ENCODE peak calls at places on chromosomes 6 and 20, in five cellular contexts. R is cardiac muscle cell, Z is thyroid gland, X is WERI-Rb-1, I is ovary. M is an unnamed sample.

GRCh38 chr20:25032478-25033183 is 25.3 kb downstream of the ACSS1 start:
- DNase-seq in R (peak; percentile 93), Z (no peak), X (no peak), I (peak; percentile 76), M (no peak)

GRCh38 chr6:85261250-85261649 is 188.6 kb upstream of the NT5E start:
- DNase-seq in R (no peak), Z (no peak), X (no peak), I (no peak), M (no peak)

GRCh38 chr6:130593200-130593599 is 227.4 kb downstream of the TMEM200A start:
- DNase-seq in R (no peak), Z (no peak), X (no peak), I (no peak), M (no peak)

GRCh38 chr6:55963301-55963700 is 87.9 kb upstream of the BMP5 start:
- DNase-seq in R (peak; percentile 30), Z (no peak), X (peak; percentile 28), I (no peak), M (peak; percentile 53)

GRCh38 chr6:113586966-113587699 is 270.0 kb upstream of the MARCKS start:
- DNase-seq in R (no peak), Z (no peak), X (no peak), I (no peak), M (no peak)

GRCh38 chr20:46253391-46253790 is 54.9 kb downstream of the CDH22 start:
- DNase-seq in R (no peak), Z (no peak), X (peak; percentile 77), I (no peak), M (peak; percentile 49)

GRCh38 chr6:10522929-10523573 is 1.9 kb downstream of the GCNT2 start:
- DNase-seq in R (no peak), Z (peak; percentile 36), X (no peak), I (no peak), M (no peak)

GRCh38 chr20:57999465-58000111 is 228.9 kb downstream of the ANKRD60 start:
- DNase-seq in R (peak; percentile 3), Z (no peak), X (no peak), I (no peak), M (no peak)

GRCh38 chr20:34129518-34130162 is 17.6 kb upstream of the EIF2S2 start:
- DNase-seq in R (peak; percentile 83), Z (peak; percentile 56), X (peak; percentile 71), I (peak; percentile 66), M (peak; percentile 54)

GRCh38 chr6:7939186-7939863 is 28.7 kb upstream of the TXNDC5 start:
- DNase-seq in R (peak; percentile 30), Z (no peak), X (no peak), I (no peak), M (no peak)

GRCh38 chr20:23314714-23315498 is 35.7 kb upstream of the NXT1 start:
- DNase-seq in R (no peak), Z (no peak), X (no peak), I (no peak), M (no peak)

GRCh38 chr20:20869161-20869560 is 156.7 kb upstream of the RALGAPA2 start:
- DNase-seq in R (no peak), Z (no peak), X (no peak), I (no peak), M (no peak)

GRCh38 chr6:96948631-96949030 is 24.1 kb downstream of the KLHL32 start:
- DNase-seq in R (no peak), Z (no peak), X (no peak), I (no peak), M (no peak)

GRCh38 chr6:112081569-112081968 is 5.7 kb downstream of the TUBE1 start:
- DNase-seq in R (no peak), Z (no peak), X (no peak), I (no peak), M (no peak)

GRCh38 chr6:113271437-113271836 is 585.7 kb upstream of the MARCKS start:
- DNase-seq in R (peak; percentile 29), Z (no peak), X (no peak), I (no peak), M (no peak)

GRCh38 chr6:14674867-14675648 is 557.5 kb downstream of the CD83 start:
- DNase-seq in R (no peak), Z (no peak), X (no peak), I (no peak), M (no peak)

GRCh38 chr20:32045999-32046398 is 6.0 kb upstream of the HCK start:
- DNase-seq in R (no peak), Z (no peak), X (no peak), I (no peak), M (no peak)

GRCh38 chr20:17662333-17663039 is 19.6 kb downstream of the RRBP1 start:
- DNase-seq in R (peak; percentile 96), Z (no peak), X (no peak), I (peak; percentile 30), M (no peak)

GRCh38 chr6:34272022-34272926 is 23.5 kb upstream of the SMIM29 start:
- DNase-seq in R (no peak), Z (no peak), X (no peak), I (no peak), M (no peak)

GRCh38 chr6:138844203-138844602 is 48.3 kb downstream of the ECT2L start:
- DNase-seq in R (peak; percentile 97), Z (no peak), X (no peak), I (peak; percentile 67), M (no peak)

GRCh38 chr6:158042245-158042798 is 60.7 kb downstream of the SYNJ2 start:
- DNase-seq in R (peak; percentile 76), Z (peak; percentile 73), X (no peak), I (peak; percentile 63), M (no peak)

GRCh38 chr6:84464471-84464870 is 237.0 kb upstream of the CEP162 start:
- DNase-seq in R (no peak), Z (no peak), X (peak; percentile 39), I (no peak), M (no peak)

GRCh38 chr20:3276400-3277015 is 37.5 kb upstream of the SLC4A11 start:
- DNase-seq in R (peak; percentile 54), Z (peak; percentile 24), X (peak; percentile 54), I (no peak), M (no peak)

DNA sequence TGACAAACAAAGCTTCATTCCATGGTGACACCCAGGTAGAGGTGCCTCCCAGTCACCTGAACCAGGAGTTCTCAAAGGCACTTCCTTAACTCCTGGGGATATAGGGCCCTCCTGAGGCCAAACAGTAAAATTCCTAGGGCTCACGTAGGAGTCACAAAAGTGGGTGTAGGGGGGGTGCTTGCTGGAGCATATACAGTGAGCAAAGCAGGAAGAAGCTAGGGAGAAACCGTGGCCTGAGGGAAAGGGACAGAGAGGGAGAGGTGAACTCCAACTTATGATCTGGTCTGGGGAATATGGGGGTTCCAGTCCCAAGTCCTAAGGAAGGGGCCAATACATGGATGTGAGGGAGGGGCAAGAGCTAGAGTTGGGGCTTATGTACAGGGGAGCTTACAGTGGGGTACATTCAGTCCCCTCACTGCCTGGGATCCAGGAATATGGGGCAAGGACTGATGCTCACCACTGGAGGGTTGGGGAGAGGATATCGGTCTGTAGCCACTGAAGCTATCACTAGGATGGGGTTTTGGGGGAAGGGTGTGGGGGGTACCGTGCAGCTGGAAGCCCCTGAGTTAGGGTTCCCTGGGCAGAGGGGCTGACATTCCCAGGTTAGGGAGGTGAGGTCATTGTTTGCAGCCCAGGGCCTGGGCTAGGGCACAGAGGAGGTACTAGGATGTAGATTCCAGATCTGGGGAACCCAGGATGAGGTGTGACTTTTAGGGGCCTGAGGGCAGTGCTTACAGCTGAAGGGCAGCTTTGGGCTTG is 950 bp downstream of the PEDS1 start:
- DNase-seq in R (no peak), Z (peak; percentile 63), X (no peak), I (no peak), M (no peak)
- TF ChIP-seq CTCF in R (no peak), Z (no peak), X (no peak), I (no peak), M (no peak)

GRCh38 chr6:166241974-166242373 is 66.2 kb downstream of the PRR18 start:
- DNase-seq in R (no peak), Z (no peak), X (no peak), I (no peak), M (no peak)
- TF ChIP-seq CTCF in R (no peak), Z (no peak), X (no peak), I (no peak), M (no peak)

GRCh38 chr6:150191809-150192208 is 49.0 kb downstream of the PPP1R14C start:
- DNase-seq in R (peak; percentile 32), Z (no peak), X (no peak), I (no peak), M (no peak)

GRCh38 chr6:150184850-150185480 is 42.1 kb downstream of the PPP1R14C start:
- DNase-seq in R (no peak), Z (no peak), X (no peak), I (no peak), M (no peak)

GRCh38 chr6:150185697-150186096 is 42.9 kb downstream of the PPP1R14C start:
- DNase-seq in R (no peak), Z (peak; percentile 20), X (no peak), I (no peak), M (no peak)

GRCh38 chr6:150186129-150186898 is 43.5 kb downstream of the PPP1R14C start:
- DNase-seq in R (no peak), Z (no peak), X (no peak), I (no peak), M (no peak)

DNA sequence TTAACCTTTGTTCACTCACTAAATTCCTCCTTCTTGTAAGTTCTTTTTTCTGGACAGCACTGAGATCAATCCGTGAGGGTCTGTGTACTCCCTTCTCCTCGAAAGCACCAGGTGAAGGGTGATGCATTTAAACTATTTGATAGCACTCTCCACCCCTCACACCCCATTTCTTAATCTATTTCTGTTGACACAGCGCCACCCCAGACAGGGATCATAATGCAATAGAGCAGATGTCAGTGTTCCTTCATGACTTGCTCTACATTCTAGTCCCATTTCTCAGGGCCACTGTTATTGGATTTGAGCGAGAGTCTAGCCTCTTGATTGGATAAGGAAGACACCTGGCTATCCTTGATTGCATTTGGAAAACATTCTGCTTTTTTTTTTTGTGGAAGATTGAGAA is 46.3 kb downstream of the PPP1R14C start:
- DNase-seq in R (no peak), Z (no peak), X (no peak), I (no peak), M (no peak)
- TF ChIP-seq CTCF in R (no peak), Z (no peak), X (no peak), I (no peak), M (no peak)

GRCh38 chr20:38939686-38940085 is 13.5 kb downstream of the FAM83D start:
- DNase-seq in R (no peak), Z (no peak), X (no peak), I (no peak), M (no peak)

GRCh38 chr20:38937000-38937399 is 10.8 kb downstream of the FAM83D start:
- DNase-seq in R (no peak), Z (no peak), X (no peak), I (no peak), M (no peak)

GRCh38 chr20:38937978-38938473 is 11.8 kb downstream of the FAM83D start:
- DNase-seq in R (no peak), Z (no peak), X (peak; percentile 18), I (no peak), M (no peak)

GRCh38 chr20:38940644-38941043 is 14.4 kb downstream of the FAM83D start:
- DNase-seq in R (no peak), Z (no peak), X (no peak), I (no peak), M (no peak)

DNA sequence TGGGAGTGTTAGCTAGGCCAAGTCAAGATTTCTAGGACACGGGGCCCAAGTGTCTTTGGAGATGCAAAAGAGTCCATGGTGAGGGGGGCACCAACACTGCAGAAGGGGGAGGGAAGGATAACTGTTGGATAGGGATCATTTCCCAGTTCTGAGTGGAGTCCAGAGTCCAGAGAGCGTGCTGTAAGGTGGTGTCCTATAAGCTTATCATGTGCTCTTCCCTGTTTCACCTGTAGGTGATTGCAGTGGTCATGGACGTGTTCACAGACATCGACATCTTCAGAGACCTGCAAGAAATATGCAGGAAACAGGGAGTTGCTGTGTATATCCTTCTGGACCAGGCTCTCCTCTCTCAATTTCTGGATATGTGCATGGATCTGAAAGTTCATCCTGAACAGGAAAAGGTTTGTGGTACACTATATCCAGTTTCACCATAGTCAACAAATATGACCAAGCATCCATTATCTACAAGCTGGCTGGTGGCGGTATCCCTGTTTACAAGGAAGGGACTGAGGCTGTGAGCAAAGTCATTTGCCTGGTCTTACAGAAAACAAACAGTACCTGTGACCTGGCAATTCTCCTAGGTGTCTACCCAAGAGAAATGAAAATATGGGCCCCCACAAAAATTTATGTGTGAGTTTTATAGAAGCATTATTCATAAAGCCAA is 15.6 kb downstream of the FAM83D start:
- DNase-seq in R (no peak), Z (no peak), X (no peak), I (no peak), M (no peak)
- TF ChIP-seq CTCF in R (no peak), Z (no peak), X (peak; percentile 13), I (no peak), M (peak; percentile 13)